ENCODE peak calls at places on chromosomes 16 and 17, in four cellular contexts. T is heart right ventricle, I is brain microvascular endothelial cell, F is GM23338. P is an unnamed sample.
A peak's percentile ranks its signal among the peaks of the same experiment; 100 is the strongest.

GRCh38 chr17:9902116-9902515 is 3.0 kb downstream of the RCVRN start:
- DNase-seq in T (no peak), F (no peak), I (no peak), P (no peak)

GRCh38 chr16:27217256-27217655 is 13.9 kb downstream of the KDM8 start:
- DNase-seq in I (peak; percentile 82), T (no peak), F (peak; percentile 69), P (no peak)

GRCh38 chr17:4949321-4950074 is 1.2 kb upstream of the PFN1 start:
- DNase-seq in T (peak; percentile 76), F (peak; percentile 68), I (peak; percentile 53), P (peak; percentile 57)

GRCh38 chr17:55356440-55357328 is 65.0 kb downstream of the MMD start:
- DNase-seq in F (peak; percentile 96), I (peak; percentile 83), T (peak; percentile 68), P (peak; percentile 69)

GRCh38 chr17:72976971-72977767 is 115.3 kb downstream of the SLC39A11 start:
- DNase-seq in I (peak; percentile 95), F (no peak), T (peak; percentile 57), P (no peak)

GRCh38 chr17:273994-274832 is 78.4 kb downstream of the RPH3AL start:
- DNase-seq in T (no peak), I (no peak), F (no peak), P (no peak)

GRCh38 chr17:41777579-41778188 is 8.8 kb downstream of the JUP start:
- DNase-seq in F (no peak), T (peak; percentile 89), I (peak; percentile 88), P (no peak)

GRCh38 chr16:1026057-1026783 is 44.6 kb downstream of the SOX8 start:
- DNase-seq in I (no peak), T (no peak), F (no peak), P (no peak)

GRCh38 chr17:50947844-50948514 is 81.8 kb upstream of the TOB1 start:
- DNase-seq in F (no peak), I (no peak), T (peak; percentile 54), P (no peak)

GRCh38 chr16:76287466-76287865 is 10.3 kb downstream of the CNTNAP4 start:
- DNase-seq in F (no peak), I (no peak), T (no peak), P (no peak)

GRCh38 chr16:51542856-51543510 is 391.9 kb upstream of the SALL1 start:
- DNase-seq in T (no peak), F (peak; percentile 18), I (no peak), P (no peak)

GRCh38 chr16:69481901-69482341 is 57.5 kb downstream of the CYB5B start:
- DNase-seq in F (peak; percentile 47), T (peak; percentile 89), I (peak; percentile 29), P (no peak)

GRCh38 chr17:78669256-78669974 is 92.2 kb upstream of the DNAH17 start:
- DNase-seq in T (no peak), I (no peak), F (no peak), P (no peak)

GRCh38 chr16:88384222-88385111 is 1.7 kb downstream of the ZNF469 start:
- DNase-seq in F (no peak), T (no peak), I (no peak), P (no peak)

GRCh38 chr16:81774348-81774747 is 4.7 kb upstream of the PLCG2 start:
- DNase-seq in F (no peak), I (no peak), T (peak; percentile 72), P (no peak)

GRCh38 chr17:49913226-49914095 is 55.5 kb upstream of the DLX4 start:
- DNase-seq in I (peak; percentile 54), T (no peak), F (no peak), P (no peak)

GRCh38 chr17:32596666-32597065 is 109.9 kb downstream of the CDK5R1 start:
- DNase-seq in T (no peak), F (no peak), I (no peak), P (no peak)

GRCh38 chr16:80015566-80015965 is 415.0 kb upstream of the MAF start:
- DNase-seq in I (peak; percentile 21), F (no peak), T (no peak), P (no peak)

GRCh38 chr17:9729034-9729650 is 62.2 kb downstream of the DHRS7C start:
- DNase-seq in T (no peak), F (peak; percentile 67), I (no peak), P (no peak)

GRCh38 chr16:73480381-73480780 is 432.5 kb upstream of the ZFHX3 start:
- DNase-seq in T (no peak), F (peak; percentile 28), I (no peak), P (no peak)

GRCh38 chr16:81401035-81401950 is 43.3 kb upstream of the CMIP start:
- DNase-seq in F (no peak), I (peak; percentile 77), T (peak; percentile 60), P (no peak)

GRCh38 chr17:75875182-75875939 is 3.0 kb downstream of the TRIM47 start:
- DNase-seq in T (no peak), F (no peak), I (no peak), P (no peak)

GRCh38 chr17:31811021-31811565 is 48.0 kb downstream of the COPRS start:
- DNase-seq in T (no peak), F (no peak), I (no peak), P (no peak)

GRCh38 chr17:37570527-37571093 is 38.6 kb downstream of the SYNRG start:
- DNase-seq in I (peak; percentile 47), T (peak; percentile 16), F (peak; percentile 83), P (no peak)

GRCh38 chr17:74751210-74751529 is 2.7 kb downstream of the NHERF1 start:
- DNase-seq in T (no peak), F (no peak), I (no peak), P (no peak)

GRCh38 chr17:74749262-74750038 is 1.0 kb downstream of the NHERF1 start:
- DNase-seq in F (peak; percentile 52), I (no peak), T (no peak), P (no peak)

GRCh38 chr17:74748529-74749261 is at the start of gene NHERF1:
- DNase-seq in I (peak; percentile 82), T (peak; percentile 93), F (peak; percentile 95), P (peak; percentile 91)

GRCh38 chr17:74750327-74751069 is 2.1 kb downstream of the NHERF1 start:
- DNase-seq in F (no peak), I (no peak), T (no peak), P (no peak)

GRCh38 chr17:74750039-74750326 is 1.6 kb downstream of the NHERF1 start:
- DNase-seq in I (no peak), T (no peak), F (no peak), P (no peak)
- H3K27ac ChIP-seq in I (no peak overlapping the region), T (no peak overlapping the region), F (no peak overlapping the region), P (peak overlapping the region; percentile 80)

DNA sequence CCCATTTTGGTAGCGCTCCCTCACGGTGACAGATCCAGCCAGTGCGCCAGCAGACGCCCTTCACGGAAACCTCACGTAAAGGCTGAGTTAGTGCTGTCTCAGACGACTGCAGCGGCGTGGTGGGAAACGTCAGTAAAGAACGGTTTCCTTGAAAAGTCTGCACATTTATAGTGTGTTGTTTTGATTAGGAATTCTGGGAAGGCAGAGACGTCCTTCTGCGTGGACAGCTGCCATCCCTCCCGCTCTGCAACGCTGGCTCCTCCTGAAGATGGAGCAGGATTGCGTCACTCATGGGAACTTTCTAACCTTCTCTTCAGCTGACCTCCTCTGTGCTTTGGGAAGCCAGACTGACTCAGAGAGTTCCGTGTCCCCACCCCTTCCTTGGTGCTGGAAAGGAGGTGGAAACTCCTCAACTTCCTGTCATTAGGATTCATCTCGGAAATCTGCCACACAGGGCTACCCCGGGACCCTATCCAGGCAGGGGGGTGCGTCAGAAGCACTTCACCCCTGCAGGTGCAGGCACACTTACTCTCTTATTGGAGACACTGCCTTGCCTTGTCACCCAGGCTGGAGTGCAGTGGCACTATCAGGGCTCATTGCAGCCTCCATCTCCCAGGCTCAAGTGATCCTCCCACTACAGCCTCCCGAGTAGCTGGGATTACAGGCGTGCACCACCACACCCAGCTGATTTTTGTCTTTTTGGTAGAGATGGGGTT is 24.3 kb upstream of the CRISPLD2 start:
- DNase-seq in T (peak; percentile 86), I (peak; percentile 96), F (peak; percentile 27), P (no peak)
- TF ChIP-seq CTCF in T (no peak), I (no peak), F (no peak), P (no peak)

GRCh38 chr17:80472996-80473395 is 3.4 kb downstream of the NPTX1 start:
- DNase-seq in I (no peak), F (no peak), T (no peak), P (no peak)

GRCh38 chr17:80473701-80474100 is 2.7 kb downstream of the NPTX1 start:
- DNase-seq in T (no peak), I (no peak), F (no peak), P (no peak)

GRCh38 chr17:80475949-80476876 is at the start of gene NPTX1:
- DNase-seq in T (no peak), I (no peak), F (peak; percentile 49), P (no peak)

GRCh38 chr17:80474933-80475915 is 1.2 kb downstream of the NPTX1 start:
- DNase-seq in I (no peak), F (no peak), T (no peak), P (no peak)

DNA sequence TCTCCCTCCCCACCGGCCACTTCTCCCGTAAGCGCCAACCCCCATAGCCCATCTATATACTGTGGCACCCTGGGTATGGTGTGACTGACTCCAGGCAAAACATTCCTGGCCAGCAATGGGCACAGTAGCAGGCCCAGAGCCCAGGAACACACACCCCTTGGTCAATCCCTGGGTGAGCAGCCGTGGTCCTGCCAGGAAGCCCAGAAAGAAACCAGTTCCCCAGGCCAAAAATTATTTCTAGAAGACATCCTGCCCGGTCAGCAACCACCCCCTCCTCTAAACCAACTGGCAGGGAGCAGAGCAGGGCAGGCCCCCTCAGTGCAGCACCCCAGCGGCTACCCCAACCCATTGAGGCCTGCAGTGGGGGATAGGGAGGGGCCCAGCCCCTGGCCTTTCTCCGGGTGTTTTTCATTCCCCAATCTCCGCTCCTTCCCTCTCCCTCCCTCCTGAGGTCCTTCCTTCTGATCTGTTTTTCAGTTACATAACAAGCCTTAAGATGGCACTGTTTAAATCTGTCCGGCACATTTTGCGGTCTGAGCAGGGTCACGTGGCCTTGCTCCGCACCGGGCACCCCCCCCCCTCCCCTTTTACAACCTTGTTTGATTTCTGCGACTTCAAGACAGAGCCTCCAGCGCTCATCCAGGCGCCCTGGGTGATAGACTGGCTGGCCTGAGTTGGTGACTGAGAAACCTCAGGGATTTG is 2.0 kb downstream of the NPTX1 start:
- DNase-seq in I (no peak), T (no peak), F (no peak), P (no peak)
- H3K27me3 ChIP-seq in I (peaks cover 3% of the 10 kb centered on the region), T (peaks cover 97% of the 10 kb centered on the region), F (peaks cover 82% of the 10 kb centered on the region), P (peaks cover 34% of the 10 kb centered on the region)

GRCh38 chr16:20894388-20894787 is 5.8 kb downstream of the DCUN1D3 start:
- DNase-seq in F (no peak), T (no peak), I (no peak), P (no peak)

GRCh38 chr16:20898938-20899502 is 1.1 kb downstream of the DCUN1D3 start:
- DNase-seq in F (no peak), I (peak; percentile 50), T (no peak), P (no peak)

GRCh38 chr16:20897897-20898296 is 2.3 kb downstream of the DCUN1D3 start:
- DNase-seq in T (no peak), I (no peak), F (peak; percentile 30), P (no peak)

GRCh38 chr16:20899503-20900298 is 457 bp downstream of the DCUN1D3 start:
- DNase-seq in F (no peak), I (no peak), T (no peak), P (no peak)

DNA sequence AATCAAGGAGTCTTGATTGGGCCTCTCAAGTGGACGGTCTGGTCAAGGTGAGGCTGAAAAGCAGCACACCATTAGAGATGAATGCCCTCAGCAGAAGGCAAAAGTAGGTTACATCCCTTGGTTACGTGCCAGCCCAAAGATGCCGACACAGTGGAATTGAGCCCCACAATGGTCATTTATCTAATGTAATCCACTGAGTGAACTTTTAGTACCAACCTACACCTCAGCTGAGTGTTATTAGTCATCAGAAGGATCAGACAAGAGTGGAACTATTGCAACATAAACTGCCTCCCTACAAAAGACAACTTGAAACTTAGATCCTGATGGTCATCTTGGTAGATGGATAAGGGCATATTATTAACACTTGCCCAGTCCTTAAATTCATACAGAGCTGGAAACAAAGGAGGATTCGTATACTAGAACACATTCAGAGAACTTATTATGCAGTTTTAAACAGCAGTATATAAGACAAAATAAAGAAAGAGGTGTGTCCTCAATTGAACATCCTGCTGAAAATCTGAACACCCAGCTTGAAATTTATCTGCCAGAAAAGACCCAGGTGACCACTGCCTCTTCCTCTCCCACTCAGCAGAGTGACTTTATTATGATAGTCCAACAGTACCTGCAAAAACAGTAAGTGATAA is 2.8 kb downstream of the DCUN1D3 start:
- DNase-seq in F (no peak), T (no peak), I (peak; percentile 36), P (no peak)
- H3K27ac ChIP-seq in F (no peak overlapping the region), T (no peak overlapping the region), I (peak overlapping the region; percentile 11), P (no peak overlapping the region)